ENCODE peak calls at places on chromosomes 3 and 15, in seven cellular contexts. One of them, this sample, is unnamed.

GRCh38 chr3:61573441-61573840 is 12.1 kb downstream of the PTPRG start:
- DNase-seq in Calu3: no peak
- DNase-seq in mucosa of gallbladder: no peak
- DNase-seq in midbrain: no peak
- DNase-seq in fibroblast of pulmonary artery: no peak
- DNase-seq in non-pigmented ciliary epithelial cell: no peak
- DNase-seq in T-cell: no peak
- DNase-seq in this sample: no peak

GRCh38 chr3:184341925-184342324 is 4.5 kb downstream of the FAM131A start:
- DNase-seq in Calu3: peak; percentile 53
- DNase-seq in mucosa of gallbladder: peak; percentile 89
- DNase-seq in midbrain: no peak
- DNase-seq in fibroblast of pulmonary artery: no peak
- DNase-seq in non-pigmented ciliary epithelial cell: no peak
- DNase-seq in T-cell: no peak
- DNase-seq in this sample: no peak

GRCh38 chr15:70722266-70723123 is 40.9 kb downstream of the UACA start:
- DNase-seq in Calu3: no peak
- DNase-seq in mucosa of gallbladder: no peak
- DNase-seq in midbrain: peak; percentile 48
- DNase-seq in fibroblast of pulmonary artery: peak; percentile 85
- DNase-seq in non-pigmented ciliary epithelial cell: no peak
- DNase-seq in T-cell: no peak
- DNase-seq in this sample: peak; percentile 65

GRCh38 chr3:128275316-128276150 is 122.3 kb downstream of the EEFSEC start:
- DNase-seq in Calu3: no peak
- DNase-seq in mucosa of gallbladder: no peak
- DNase-seq in midbrain: no peak
- DNase-seq in fibroblast of pulmonary artery: no peak
- DNase-seq in non-pigmented ciliary epithelial cell: no peak
- DNase-seq in T-cell: no peak
- DNase-seq in this sample: no peak

GRCh38 chr3:151306168-151306810 is 10.3 kb downstream of the GPR87 start:
- DNase-seq in Calu3: no peak
- DNase-seq in mucosa of gallbladder: no peak
- DNase-seq in midbrain: no peak
- DNase-seq in fibroblast of pulmonary artery: no peak
- DNase-seq in non-pigmented ciliary epithelial cell: no peak
- DNase-seq in T-cell: no peak
- DNase-seq in this sample: no peak

GRCh38 chr15:34084086-34084485 is 17.6 kb downstream of the EMC7 start:
- DNase-seq in Calu3: no peak
- DNase-seq in mucosa of gallbladder: peak; percentile 28
- DNase-seq in midbrain: peak; percentile 10
- DNase-seq in fibroblast of pulmonary artery: peak; percentile 21
- DNase-seq in non-pigmented ciliary epithelial cell: no peak
- DNase-seq in T-cell: no peak
- DNase-seq in this sample: no peak

GRCh38 chr15:98668566-98669308 is 20.4 kb downstream of the IGF1R start:
- DNase-seq in Calu3: no peak
- DNase-seq in mucosa of gallbladder: no peak
- DNase-seq in midbrain: no peak
- DNase-seq in fibroblast of pulmonary artery: peak; percentile 24
- DNase-seq in non-pigmented ciliary epithelial cell: no peak
- DNase-seq in T-cell: no peak
- DNase-seq in this sample: no peak

GRCh38 chr15:52483712-52484111 is 45.0 kb downstream of the MYO5A start:
- DNase-seq in Calu3: no peak
- DNase-seq in mucosa of gallbladder: no peak
- DNase-seq in midbrain: no peak
- DNase-seq in fibroblast of pulmonary artery: peak; percentile 63
- DNase-seq in non-pigmented ciliary epithelial cell: peak; percentile 35
- DNase-seq in T-cell: no peak
- DNase-seq in this sample: no peak

GRCh38 chr3:31724681-31725080 is 192.0 kb downstream of the STT3B start:
- DNase-seq in Calu3: no peak
- DNase-seq in mucosa of gallbladder: no peak
- DNase-seq in midbrain: no peak
- DNase-seq in fibroblast of pulmonary artery: peak; percentile 30
- DNase-seq in non-pigmented ciliary epithelial cell: no peak
- DNase-seq in T-cell: no peak
- DNase-seq in this sample: peak; percentile 49

GRCh38 chr15:63338170-63338569 is 43.5 kb downstream of the CA12 start:
- DNase-seq in Calu3: peak; percentile 20
- DNase-seq in mucosa of gallbladder: no peak
- DNase-seq in midbrain: no peak
- DNase-seq in fibroblast of pulmonary artery: peak; percentile 22
- DNase-seq in non-pigmented ciliary epithelial cell: peak; percentile 43
- DNase-seq in T-cell: no peak
- DNase-seq in this sample: no peak

GRCh38 chr15:101148166-101148880 is 103.5 kb downstream of the CHSY1 start:
- DNase-seq in Calu3: no peak
- DNase-seq in mucosa of gallbladder: no peak
- DNase-seq in midbrain: no peak
- DNase-seq in fibroblast of pulmonary artery: no peak
- DNase-seq in non-pigmented ciliary epithelial cell: no peak
- DNase-seq in T-cell: no peak
- DNase-seq in this sample: no peak

GRCh38 chr3:167733961-167734497 is 663 bp downstream of the PDCD10 start:
- DNase-seq in Calu3: peak; percentile 7
- DNase-seq in mucosa of gallbladder: no peak
- DNase-seq in midbrain: no peak
- DNase-seq in fibroblast of pulmonary artery: peak; percentile 22
- DNase-seq in non-pigmented ciliary epithelial cell: no peak
- DNase-seq in T-cell: no peak
- DNase-seq in this sample: peak; percentile 23

GRCh38 chr3:176663376-176663775 is 533.9 kb downstream of the TBL1XR1 start:
- DNase-seq in Calu3: no peak
- DNase-seq in mucosa of gallbladder: no peak
- DNase-seq in midbrain: no peak
- DNase-seq in fibroblast of pulmonary artery: peak; percentile 47
- DNase-seq in non-pigmented ciliary epithelial cell: no peak
- DNase-seq in T-cell: no peak
- DNase-seq in this sample: no peak

GRCh38 chr3:105785790-105786189 is 83.0 kb downstream of the CBLB start:
- DNase-seq in Calu3: no peak
- DNase-seq in mucosa of gallbladder: no peak
- DNase-seq in midbrain: no peak
- DNase-seq in fibroblast of pulmonary artery: no peak
- DNase-seq in non-pigmented ciliary epithelial cell: no peak
- DNase-seq in T-cell: no peak
- DNase-seq in this sample: no peak

GRCh38 chr3:158683216-158683975 is 10.9 kb upstream of the LXN start:
- DNase-seq in Calu3: no peak
- DNase-seq in mucosa of gallbladder: no peak
- DNase-seq in midbrain: no peak
- DNase-seq in fibroblast of pulmonary artery: peak; percentile 65
- DNase-seq in non-pigmented ciliary epithelial cell: peak; percentile 74
- DNase-seq in T-cell: no peak
- DNase-seq in this sample: no peak

GRCh38 chr3:28792604-28793003 is 444.0 kb upstream of the AZI2 start:
- DNase-seq in Calu3: no peak
- DNase-seq in mucosa of gallbladder: no peak
- DNase-seq in midbrain: no peak
- DNase-seq in fibroblast of pulmonary artery: no peak
- DNase-seq in non-pigmented ciliary epithelial cell: no peak
- DNase-seq in T-cell: no peak
- DNase-seq in this sample: no peak

GRCh38 chr3:56185827-56186226 is 282.4 kb downstream of the ERC2 start:
- DNase-seq in Calu3: no peak
- DNase-seq in mucosa of gallbladder: no peak
- DNase-seq in midbrain: no peak
- DNase-seq in fibroblast of pulmonary artery: no peak
- DNase-seq in non-pigmented ciliary epithelial cell: no peak
- DNase-seq in T-cell: no peak
- DNase-seq in this sample: no peak

GRCh38 chr3:17489139-17489538 is 253.3 kb downstream of the TBC1D5 start:
- DNase-seq in Calu3: no peak
- DNase-seq in mucosa of gallbladder: no peak
- DNase-seq in midbrain: no peak
- DNase-seq in fibroblast of pulmonary artery: peak; percentile 8
- DNase-seq in non-pigmented ciliary epithelial cell: no peak
- DNase-seq in T-cell: no peak
- DNase-seq in this sample: no peak

GRCh38 chr3:10215578-10216368 is 32.5 kb upstream of the TATDN2 start:
- DNase-seq in Calu3: no peak
- DNase-seq in mucosa of gallbladder: no peak
- DNase-seq in midbrain: no peak
- DNase-seq in fibroblast of pulmonary artery: no peak
- DNase-seq in non-pigmented ciliary epithelial cell: no peak
- DNase-seq in T-cell: no peak
- DNase-seq in this sample: no peak

GRCh38 chr3:174159629-174160028 is 699.5 kb upstream of the NAALADL2 start:
- DNase-seq in Calu3: no peak
- DNase-seq in mucosa of gallbladder: no peak
- DNase-seq in midbrain: no peak
- DNase-seq in fibroblast of pulmonary artery: no peak
- DNase-seq in non-pigmented ciliary epithelial cell: no peak
- DNase-seq in T-cell: no peak
- DNase-seq in this sample: no peak

GRCh38 chr15:89514596-89515406 is 18.4 kb upstream of the RHCG start:
- DNase-seq in Calu3: peak; percentile 53
- DNase-seq in mucosa of gallbladder: no peak
- DNase-seq in midbrain: no peak
- DNase-seq in fibroblast of pulmonary artery: no peak
- DNase-seq in non-pigmented ciliary epithelial cell: no peak
- DNase-seq in T-cell: no peak
- DNase-seq in this sample: peak; percentile 31

GRCh38 chr3:183085634-183086390 is 13.5 kb downstream of the MCCC1 start:
- DNase-seq in Calu3: peak; percentile 45
- DNase-seq in mucosa of gallbladder: no peak
- DNase-seq in midbrain: no peak
- DNase-seq in fibroblast of pulmonary artery: peak; percentile 27
- DNase-seq in non-pigmented ciliary epithelial cell: peak; percentile 52
- DNase-seq in T-cell: no peak
- DNase-seq in this sample: no peak